ENCODE peak calls at places on chromosome 1, in five cellular contexts. T is heart left ventricle, P is HCT116, N is Panc1, M is stomach. Q is an unnamed sample.

GRCh38 chr1:62304975-62305374 is 14.3 kb downstream of the KANK4 start:
- DNase-seq in T (no peak), P (no peak), N (no peak), M (no peak), Q (no peak)

GRCh38 chr1:8004803-8005573 is 21.1 kb downstream of the ERRFI1 start:
- DNase-seq in T (peak; percentile 85), P (no peak), N (no peak), M (peak; percentile 66), Q (peak; percentile 78)

GRCh38 chr1:84916897-84917296 is 23.9 kb upstream of the LPAR3 start:
- DNase-seq in T (no peak), P (no peak), N (no peak), M (no peak), Q (no peak)

GRCh38 chr1:226629896-226630550 is 81.5 kb downstream of the STUM start:
- DNase-seq in T (peak; percentile 40), P (no peak), N (no peak), M (no peak), Q (no peak)

GRCh38 chr1:110136911-110137310 is 13.4 kb upstream of the SLC6A17 start:
- DNase-seq in T (no peak), P (no peak), N (no peak), M (peak; percentile 28), Q (no peak)

GRCh38 chr1:208127791-208128408 is 116.3 kb downstream of the PLXNA2 start:
- DNase-seq in T (no peak), P (no peak), N (no peak), M (no peak), Q (no peak)

GRCh38 chr1:25031966-25032667 is 102.0 kb upstream of the RUNX3 start:
- DNase-seq in T (peak; percentile 59), P (no peak), N (no peak), M (peak; percentile 81), Q (no peak)

GRCh38 chr1:161733526-161733925 is 12.2 kb downstream of the FCRLB start:
- DNase-seq in T (no peak), P (no peak), N (no peak), M (no peak), Q (no peak)

GRCh38 chr1:40267767-40268187 is 9.7 kb downstream of the ZMPSTE24 start:
- DNase-seq in T (no peak), P (no peak), N (no peak), M (peak; percentile 38), Q (no peak)

GRCh38 chr1:67285780-67286488 is 21.7 kb upstream of the IL12RB2 start:
- DNase-seq in T (no peak), P (no peak), N (no peak), M (no peak), Q (no peak)

GRCh38 chr1:46537651-46538050 is 13.8 kb downstream of the KNCN start:
- DNase-seq in T (no peak), P (no peak), N (no peak), M (no peak), Q (no peak)

GRCh38 chr1:196209265-196209664 is 399.0 kb downstream of the KCNT2 start:
- DNase-seq in T (no peak), P (no peak), N (no peak), M (no peak), Q (no peak)

GRCh38 chr1:187985897-187986654 is 1157.3 kb downstream of the PLA2G4A start:
- DNase-seq in T (no peak), P (no peak), N (no peak), M (no peak), Q (no peak)

GRCh38 chr1:240073097-240073496 is 18.6 kb upstream of the FMN2 start:
- DNase-seq in T (no peak), P (no peak), N (no peak), M (no peak), Q (no peak)

GRCh38 chr1:151458936-151459330 is 361 bp downstream of the POGZ start:
- DNase-seq in T (peak; percentile 78), P (peak; percentile 52), N (no peak), M (peak; percentile 63), Q (peak; percentile 84)

GRCh38 chr1:9960705-9961562 is 17.7 kb downstream of the NMNAT1 start:
- DNase-seq in T (no peak), P (no peak), N (no peak), M (no peak), Q (no peak)

GRCh38 chr1:168019407-168019806 is 82.5 kb upstream of the MPC2 start:
- DNase-seq in T (no peak), P (no peak), N (no peak), M (no peak), Q (no peak)

GRCh38 chr1:9376886-9377333 is 84.2 kb downstream of the SPSB1 start:
- DNase-seq in T (no peak), P (no peak), N (no peak), M (no peak), Q (no peak)

GRCh38 chr1:59057211-59057694 is 239.6 kb upstream of the FGGY start:
- DNase-seq in T (peak; percentile 84), P (no peak), N (no peak), M (peak; percentile 56), Q (no peak)

GRCh38 chr1:20448626-20449215 is 37.3 kb downstream of the CAMK2N1 start:
- DNase-seq in T (no peak), P (no peak), N (no peak), M (no peak), Q (no peak)

GRCh38 chr1:3013371-3014038 is 7.8 kb upstream of the ACTRT2 start:
- DNase-seq in T (no peak), P (no peak), N (no peak), M (no peak), Q (no peak)

GRCh38 chr1:108961752-108962486 is 1.4 kb downstream of the CLCC1 start:
- DNase-seq in T (no peak), P (no peak), N (no peak), M (no peak), Q (no peak)

GRCh38 chr1:44655609-44656008 is 18.7 kb downstream of the TMEM53 start:
- DNase-seq in T (no peak), P (no peak), N (no peak), M (no peak), Q (peak; percentile 44)

GRCh38 chr1:156664046-156664948 is 12.9 kb downstream of the NES start:
- DNase-seq in T (no peak), P (no peak), N (no peak), M (no peak), Q (no peak)

GRCh38 chr1:232943679-232944252 is 6.6 kb upstream of the NTPCR start:
- DNase-seq in T (no peak), P (no peak), N (no peak), M (no peak), Q (no peak)

GRCh38 chr1:58363639-58364038 is 182.9 kb downstream of the OMA1 start:
- DNase-seq in T (no peak), P (no peak), N (no peak), M (no peak), Q (no peak)

GRCh38 chr1:99230695-99231094 is 33.6 kb upstream of the PLPPR4 start:
- DNase-seq in T (no peak), P (no peak), N (no peak), M (no peak), Q (no peak)

GRCh38 chr1:208008534-208008933 is 97.6 kb upstream of the CD34 start:
- DNase-seq in T (no peak), P (no peak), N (no peak), M (no peak), Q (no peak)

GRCh38 chr1:202282017-202282335 is 59.8 kb downstream of the UBE2T start:
- DNase-seq in T (no peak), P (no peak), N (no peak), M (no peak), Q (no peak)

GRCh38 chr1:38004284-38005101 is 821 bp downstream of the FHL3 start:
- DNase-seq in T (no peak), P (no peak), N (no peak), M (no peak), Q (no peak)

GRCh38 chr1:183957216-183957830 is 80.2 kb downstream of the COLGALT2 start:
- DNase-seq in T (no peak), P (no peak), N (no peak), M (no peak), Q (no peak)

GRCh38 chr1:20703124-20703756 is 14.6 kb downstream of the KIF17 start:
- DNase-seq in T (no peak), P (no peak), N (no peak), M (no peak), Q (no peak)

GRCh38 chr1:171943973-171944561 is 102.8 kb downstream of the DNM3 start:
- DNase-seq in T (no peak), P (no peak), N (no peak), M (no peak), Q (no peak)

GRCh38 chr1:54884135-54884586 is 2.8 kb downstream of the DHCR24 start:
- DNase-seq in T (no peak), P (no peak), N (no peak), M (no peak), Q (no peak)

DNA sequence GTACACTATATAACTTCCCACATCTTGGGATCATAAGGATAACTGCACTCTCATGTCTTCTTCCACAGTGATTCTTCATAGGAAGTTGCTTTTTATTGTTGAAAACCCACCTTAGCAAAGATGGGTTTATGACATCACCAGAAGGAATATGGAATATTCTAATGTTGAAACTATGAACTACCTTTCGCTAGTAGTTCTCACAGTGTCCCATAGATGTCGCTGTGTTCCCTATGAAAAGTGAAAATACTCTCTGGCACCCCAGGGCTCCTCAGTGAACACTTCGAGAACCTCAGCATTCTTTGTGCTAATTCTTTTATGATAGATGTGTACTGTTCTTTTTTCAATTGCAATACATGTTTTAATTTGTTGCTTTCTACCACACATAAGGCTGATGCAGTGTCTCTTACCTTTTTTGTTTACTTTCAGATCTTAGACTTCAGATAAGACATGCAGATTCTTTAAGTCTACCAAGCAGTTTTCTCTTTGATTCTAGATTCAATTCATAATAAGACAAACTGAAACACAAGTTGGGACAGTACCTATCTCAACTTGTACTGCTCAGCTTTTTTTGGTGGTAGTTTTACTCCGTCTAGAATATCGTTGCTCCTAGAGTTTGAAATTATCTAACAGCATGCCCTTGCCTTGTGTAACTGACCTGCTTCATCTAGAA is 90.8 kb downstream of the GTF2B start:
- DNase-seq in T (no peak), P (no peak), N (peak; percentile 15), M (no peak), Q (peak; percentile 10)
- TF ChIP-seq CTCF in T (peak; percentile 43), P (peak; percentile 70), N (peak; percentile 82), M (peak; percentile 51), Q (no peak)

GRCh38 chr1:181135815-181136737 is 47.6 kb downstream of the IER5 start:
- DNase-seq in T (no peak), P (no peak), N (peak; percentile 55), M (no peak), Q (no peak)
- H3K4me1 ChIP-seq in T (peaks cover 41% of the 10 kb centered on the region), P (peaks cover 29% of the 10 kb centered on the region), N (peaks cover 21% of the 10 kb centered on the region), M (peaks cover 15% of the 10 kb centered on the region), Q (peaks cover 25% of the 10 kb centered on the region)

GRCh38 chr1:212892108-212892507 is 34.0 kb downstream of the FLVCR1 start:
- DNase-seq in T (no peak), P (no peak), N (no peak), M (no peak), Q (no peak)
- H3K36me3 ChIP-seq in T (no peaks in the 10 kb centered on the region), P (peaks cover 36% of the 10 kb centered on the region), N (peaks cover 25% of the 10 kb centered on the region), M (peaks cover 95% of the 10 kb centered on the region), Q (peaks cover 6% of the 10 kb centered on the region)

GRCh38 chr1:6185635-6186382 is 5.7 kb upstream of the CHD5 start:
- DNase-seq in T (no peak), P (no peak), N (no peak), M (no peak), Q (peak; percentile 49)
- TF ChIP-seq CTCF in T (no peak), P (peak; percentile 61), N (peak; percentile 85), M (no peak), Q (peak; percentile 43)

Q was measured in Caco-2.